ENCODE peak calls at places on chromosomes 13 and 19, in nine cellular contexts. V, P, G, J, A, N, T, M and Y are unnamed samples.

GRCh38 chr19:39406656-39407393 is at the start of gene ZFP36:
- DNase-seq in N (peak; percentile 91), A (peak; percentile 91), G (peak; percentile 97), M (peak; percentile 95), T (peak; percentile 97), V (peak; percentile 86), P (peak; percentile 95), J (peak; percentile 90), Y (peak; percentile 95)

GRCh38 chr13:89726690-89727435 is 1620.6 kb upstream of the MIR17HG start:
- DNase-seq in T (no peak), V (no peak), J (no peak), A (no peak), N (no peak), P (no peak), M (no peak), G (no peak), Y (no peak)

GRCh38 chr13:100534147-100534818 is 54.3 kb downstream of the GGACT start:
- DNase-seq in A (no peak), P (no peak), M (peak; percentile 41), G (no peak), T (no peak), N (no peak), V (peak; percentile 45), J (no peak), Y (no peak)

GRCh38 chr13:109924376-109924775 is 138.0 kb upstream of the IRS2 start:
- DNase-seq in M (no peak), G (no peak), V (no peak), T (no peak), J (no peak), N (no peak), P (no peak), A (no peak), Y (no peak)

GRCh38 chr13:32246468-32246867 is 68.7 kb downstream of the ZAR1L start:
- DNase-seq in J (no peak), A (peak; percentile 48), N (peak; percentile 32), T (no peak), M (peak; percentile 66), V (peak; percentile 80), P (peak; percentile 68), G (no peak), Y (peak; percentile 61)

GRCh38 chr19:18633321-18633720 is 3.5 kb upstream of the KLHL26 start:
- DNase-seq in M (no peak), J (no peak), P (no peak), V (no peak), N (no peak), G (no peak), T (no peak), A (peak; percentile 42), Y (no peak)

GRCh38 chr13:45121421-45121820 is 1.1 kb downstream of the GTF2F2 start:
- DNase-seq in P (no peak), V (no peak), A (no peak), G (no peak), N (no peak), J (no peak), T (no peak), M (no peak), Y (no peak)

GRCh38 chr19:39810424-39810823 is 23.5 kb downstream of the DYRK1B start:
- DNase-seq in A (no peak), V (no peak), P (no peak), M (no peak), T (no peak), N (no peak), J (no peak), G (no peak), Y (no peak)

GRCh38 chr13:40344270-40345148 is 321.9 kb downstream of the FOXO1 start:
- DNase-seq in N (no peak), T (no peak), M (peak; percentile 93), A (no peak), G (no peak), J (no peak), V (peak; percentile 13), P (no peak), Y (no peak)

GRCh38 chr13:42836930-42837329 is 55.5 kb downstream of the FAM216B start:
- DNase-seq in V (no peak), A (peak; percentile 16), J (no peak), M (peak; percentile 53), P (no peak), T (no peak), N (no peak), G (no peak), Y (no peak)
- TF ChIP-seq CTCF in V (peak; percentile 49), A (peak; percentile 30), J (no peak), M (peak; percentile 40), P (no peak), T (no peak), N (no peak), G (no peak), Y (peak; percentile 20)

DNA sequence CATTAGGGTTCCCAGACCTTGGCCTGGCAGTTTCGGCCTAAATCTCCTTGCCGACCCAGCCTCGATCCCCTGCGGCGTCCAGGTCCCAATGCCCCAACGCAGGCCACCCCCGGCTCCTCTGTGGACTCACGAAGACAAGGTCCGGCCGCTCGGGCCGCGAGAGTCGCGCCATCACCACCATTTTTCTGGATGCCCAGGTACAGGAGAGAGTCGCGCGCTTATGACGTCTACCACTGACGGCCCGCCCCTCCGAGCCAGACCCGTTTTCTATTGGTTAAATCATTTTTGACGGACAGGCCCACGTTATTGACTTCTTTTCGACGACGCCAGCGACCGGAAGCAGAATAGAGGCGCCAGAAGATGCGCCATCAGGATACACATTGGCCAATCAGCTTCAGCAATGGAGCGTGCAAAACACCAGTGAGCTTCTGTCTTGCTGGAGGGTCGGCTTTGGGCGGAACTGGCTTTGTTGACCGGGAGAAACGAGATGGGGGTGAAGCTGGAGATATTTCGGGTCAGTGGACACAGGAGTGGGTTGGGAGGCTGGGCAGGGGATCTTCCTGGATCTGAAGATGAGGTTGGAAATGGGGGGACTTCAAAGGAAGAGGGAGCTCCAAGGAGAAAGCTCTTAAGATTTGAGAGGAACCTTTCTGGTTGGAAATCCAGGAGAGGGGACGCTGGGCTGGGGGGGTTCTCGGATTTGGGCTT is at the start of the genes PET100 and XAB2:
- DNase-seq in M (peak; percentile 97), N (peak; percentile 98), P (peak; percentile 97), J (peak; percentile 94), T (peak; percentile 98), G (peak; percentile 96), V (peak; percentile 96), A (peak; percentile 97), Y (peak; percentile 97)
- TF ChIP-seq POLR2A in M (no peak), N (no peak), P (no peak), J (no peak), T (peak; percentile 49), G (peak; percentile 35), V (peak; percentile 77), A (peak; percentile 80), Y (no peak)

GRCh38 chr13:97125051-97125809 is 96.9 kb upstream of the MBNL2 start:
- DNase-seq in G (no peak), M (no peak), J (peak; percentile 41), V (no peak), P (no peak), A (no peak), T (peak; percentile 82), N (peak; percentile 79), Y (no peak)

GRCh38 chr13:97127842-97128241 is 94.3 kb upstream of the MBNL2 start:
- DNase-seq in G (no peak), T (no peak), N (no peak), M (no peak), P (no peak), J (no peak), V (no peak), A (no peak), Y (no peak)

GRCh38 chr13:97124237-97124636 is 97.9 kb upstream of the MBNL2 start:
- DNase-seq in G (no peak), J (no peak), V (no peak), A (no peak), P (no peak), T (no peak), M (no peak), N (no peak), Y (no peak)

GRCh38 chr13:97122381-97122996 is 99.6 kb upstream of the MBNL2 start:
- DNase-seq in P (no peak), M (no peak), J (no peak), A (no peak), T (no peak), G (no peak), N (no peak), V (no peak), Y (no peak)

DNA sequence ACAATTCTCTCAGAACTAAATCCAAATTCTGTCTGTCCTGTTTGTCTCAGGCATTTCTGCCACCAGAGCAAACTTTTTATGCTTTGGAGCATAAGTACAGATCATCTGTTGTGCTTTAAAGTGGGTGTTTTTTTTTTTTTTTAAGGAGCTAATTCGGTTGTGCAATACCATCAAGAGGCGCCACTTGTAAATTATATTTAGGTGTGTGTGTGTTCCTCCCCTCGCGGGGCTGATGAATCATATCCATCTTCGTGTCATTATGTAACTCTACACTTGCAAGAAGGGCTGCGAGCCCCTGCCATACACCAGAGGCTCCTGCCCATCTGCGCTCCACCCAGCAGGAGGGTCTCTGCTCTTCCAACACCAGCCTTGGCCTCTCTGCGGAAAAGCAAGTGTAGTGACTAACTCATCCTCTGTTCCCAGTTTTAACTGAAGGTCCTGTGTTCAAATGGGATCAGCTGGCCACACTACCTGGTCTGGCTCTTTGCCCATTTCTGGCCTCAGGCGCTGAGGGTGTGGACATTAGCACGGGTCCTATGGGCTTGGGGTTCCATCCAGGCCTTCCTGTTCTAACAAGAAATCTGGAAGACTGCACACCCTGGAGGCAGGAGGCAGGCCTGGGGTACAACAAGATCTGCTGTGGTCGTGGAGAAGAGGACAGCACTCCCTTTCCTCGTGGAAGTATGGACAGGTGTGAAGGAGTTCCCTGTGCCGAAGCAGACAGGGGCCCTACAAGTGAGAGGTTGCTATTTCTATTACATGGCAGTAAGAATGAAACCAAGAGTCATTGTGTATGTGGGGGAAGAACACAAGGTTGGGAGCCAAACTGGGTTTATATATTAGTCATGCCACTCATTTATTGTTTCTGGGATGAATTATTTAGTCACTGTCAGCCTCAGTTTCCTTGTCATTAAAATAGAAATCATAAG is 96.1 kb upstream of the MBNL2 start:
- DNase-seq in J (no peak), T (peak; percentile 75), N (peak; percentile 66), M (no peak), G (no peak), P (no peak), V (no peak), A (no peak), Y (no peak)
- TF ChIP-seq CTCF in J (no peak), T (no peak), N (no peak), M (no peak), G (no peak), P (no peak), V (no peak), A (no peak), Y (no peak)

GRCh38 chr19:12652219-12652618 is 14.3 kb downstream of the MAN2B1 start:
- DNase-seq in M (no peak), P (no peak), T (no peak), V (no peak), J (no peak), G (no peak), N (no peak), A (no peak), Y (no peak)

GRCh38 chr19:12660980-12661379 is 5.6 kb downstream of the MAN2B1 start:
- DNase-seq in N (no peak), G (no peak), A (no peak), P (no peak), J (no peak), T (no peak), V (no peak), M (no peak), Y (no peak)

GRCh38 chr19:12656899-12657571 is 9.5 kb downstream of the MAN2B1 start:
- DNase-seq in G (no peak), M (no peak), J (no peak), A (no peak), T (no peak), V (peak; percentile 95), P (no peak), N (no peak), Y (no peak)

GRCh38 chr19:12657966-12658365 is 8.6 kb downstream of the MAN2B1 start:
- DNase-seq in M (no peak), V (no peak), J (no peak), N (no peak), G (no peak), P (no peak), A (no peak), T (no peak), Y (no peak)

GRCh38 chr19:12655546-12655945 is 11.0 kb downstream of the MAN2B1 start:
- DNase-seq in P (no peak), V (no peak), N (no peak), M (no peak), A (no peak), T (no peak), G (no peak), J (no peak), Y (no peak)
- TF ChIP-seq POLR2A in P (no peak), V (no peak), N (no peak), M (no peak), A (no peak), T (no peak), G (no peak), J (no peak), Y (no peak)